ENCODE peak calls at places on chromosomes 12 and 14, in five cellular contexts. D, O, R, U and E are unnamed samples.

GRCh38 chr12:110245278-110245868 is 35.7 kb upstream of the ATP2A2 start:
- DNase-seq in O (peak; percentile 9), U (no peak), D (peak; percentile 52), R (peak; percentile 73), E (no peak)

GRCh38 chr12:116267948-116268347 is 9.5 kb downstream of the MED13L start:
- DNase-seq in U (no peak), O (no peak), R (no peak), D (no peak), E (no peak)

GRCh38 chr12:104494816-104495158 is 38.0 kb downstream of the CHST11 start:
- DNase-seq in O (peak; percentile 61), U (no peak), D (no peak), R (no peak), E (peak; percentile 41)

GRCh38 chr12:119699199-119699765 is 31.3 kb downstream of the PRKAB1 start:
- DNase-seq in R (no peak), O (no peak), D (no peak), U (no peak), E (no peak)

GRCh38 chr14:69657961-69658360 is 46.6 kb downstream of the SUSD6 start:
- DNase-seq in U (peak; percentile 42), D (peak; percentile 65), R (peak; percentile 56), O (no peak), E (peak; percentile 60)

GRCh38 chr12:25992026-25992782 is 33.7 kb downstream of the RASSF8 start:
- DNase-seq in D (peak; percentile 25), U (no peak), O (no peak), R (no peak), E (no peak)

GRCh38 chr12:68242777-68243176 is 10.6 kb downstream of the IL22 start:
- DNase-seq in R (no peak), D (no peak), U (no peak), O (no peak), E (no peak)

GRCh38 chr12:27284751-27285150 is 40.7 kb downstream of the STK38L start:
- DNase-seq in U (peak; percentile 85), R (no peak), D (no peak), O (no peak), E (peak; percentile 85)

GRCh38 chr12:30990316-30990715 is 63.8 kb downstream of the TSPAN11 start:
- DNase-seq in U (no peak), D (no peak), R (no peak), O (no peak), E (no peak)

GRCh38 chr12:119118625-119119024 is 60.1 kb upstream of the HSPB8 start:
- DNase-seq in D (no peak), O (no peak), R (no peak), U (no peak), E (no peak)

GRCh38 chr12:111287125-111287900 is 81.6 kb downstream of the PHETA1 start:
- DNase-seq in U (no peak), R (no peak), O (no peak), D (no peak), E (no peak)

GRCh38 chr12:48003226-48004038 is 844 bp downstream of the COL2A1 start:
- DNase-seq in D (no peak), U (no peak), O (no peak), R (peak; percentile 64), E (peak; percentile 3)

GRCh38 chr12:66931091-66931490 is 252.2 kb upstream of the GRIP1 start:
- DNase-seq in O (no peak), R (no peak), D (no peak), U (no peak), E (no peak)

GRCh38 chr12:52193991-52194390 is 2.2 kb upstream of the KRT80 start:
- DNase-seq in D (peak; percentile 42), O (no peak), U (no peak), R (no peak), E (no peak)

GRCh38 chr12:52907092-52907810 is 2.4 kb upstream of the KRT8 start:
- DNase-seq in D (peak; percentile 96), R (no peak), U (no peak), O (no peak), E (peak; percentile 23)

GRCh38 chr14:45610303-45610702 is 357.3 kb upstream of the MIS18BP1 start:
- DNase-seq in R (peak; percentile 21), U (no peak), D (no peak), O (no peak), E (peak; percentile 26)

GRCh38 chr12:2687058-2687457 is 107.7 kb upstream of the FKBP4 start:
- DNase-seq in R (no peak), O (no peak), U (no peak), D (no peak), E (no peak)

GRCh38 chr12:116540617-116541152 is 18.5 kb upstream of the MAP1LC3B2 start:
- DNase-seq in D (no peak), R (no peak), U (no peak), O (no peak), E (no peak)

GRCh38 chr14:74875941-74876913 is at the start of gene PROX2:
- DNase-seq in R (peak; percentile 29), D (no peak), O (no peak), U (no peak), E (no peak)

GRCh38 chr12:80068173-80068572 is 31.2 kb upstream of the OTOGL start:
- DNase-seq in R (peak; percentile 79), O (no peak), D (no peak), U (no peak), E (no peak)

GRCh38 chr12:42730286-42730685 is 140.7 kb upstream of the PRICKLE1 start:
- DNase-seq in O (no peak), R (no peak), D (no peak), U (peak; percentile 39), E (peak; percentile 67)

GRCh38 chr14:90308561-90308960 is 23.2 kb downstream of the NRDE2 start:
- DNase-seq in D (no peak), U (no peak), R (no peak), O (no peak), E (no peak)

GRCh38 chr12:11769723-11770514 is 120.4 kb downstream of the ETV6 start:
- DNase-seq in D (no peak), O (no peak), U (no peak), R (no peak), E (no peak)

GRCh38 chr12:9346866-9347327 is 138.7 kb upstream of the PZP start:
- DNase-seq in O (no peak), U (no peak), R (no peak), D (no peak), E (no peak)

GRCh38 chr14:59919582-59920377 is at the start of gene LRRC9:
- DNase-seq in U (no peak), O (no peak), R (peak; percentile 97), D (peak; percentile 74), E (peak; percentile 37)

DNA sequence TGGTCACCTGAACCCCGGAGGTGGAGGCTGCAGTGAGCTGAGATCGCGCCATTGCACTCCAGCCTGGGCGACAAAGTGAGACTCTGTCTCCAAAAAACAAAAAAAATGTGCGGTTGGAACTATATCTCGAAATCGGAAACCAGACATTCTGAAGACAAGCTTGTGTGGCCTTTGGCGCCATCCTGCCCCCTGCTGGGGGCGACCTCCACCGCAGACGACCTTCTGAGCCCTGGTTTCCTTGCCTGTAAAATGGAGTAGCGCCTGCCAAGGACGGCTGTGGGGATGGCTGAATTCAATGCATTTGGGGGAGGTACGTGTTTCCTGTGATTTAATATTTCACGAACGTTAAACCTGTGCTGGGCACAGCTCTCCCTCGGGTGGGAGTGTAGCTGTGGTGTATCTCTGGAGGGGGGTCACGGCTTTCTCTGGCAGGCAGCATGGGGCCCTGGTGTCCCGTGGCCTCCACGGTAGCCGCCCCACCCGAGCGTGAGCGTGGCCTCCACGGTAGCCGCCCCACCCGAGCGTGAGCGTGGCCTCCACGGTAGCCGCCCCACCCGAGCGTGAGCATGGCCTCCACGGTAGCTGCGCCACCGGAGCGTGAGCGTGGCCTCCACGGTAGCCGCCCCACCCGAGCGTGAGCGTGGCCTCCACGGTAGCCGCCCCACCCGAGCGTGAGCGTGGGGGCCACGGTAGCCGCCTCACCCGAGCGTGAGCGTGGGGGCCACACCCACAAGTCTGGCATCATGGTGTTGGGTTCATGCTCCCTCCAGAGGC is 55.3 kb downstream of the LRCOL1 start:
- DNase-seq in U (no peak), O (no peak), D (peak; percentile 52), R (peak; percentile 68), E (no peak)
- TF ChIP-seq CTCF in U (peak; percentile 26), O (no peak), D (no peak), R (peak; percentile 63), E (peak; percentile 37)

GRCh38 chr12:6946920-6947374 is 3.1 kb downstream of the C12orf57 start:
- DNase-seq in D (no peak), U (no peak), O (no peak), R (no peak), E (no peak)

GRCh38 chr12:6944381-6945186 is 762 bp downstream of the C12orf57 start:
- DNase-seq in R (peak; percentile 97), D (peak; percentile 95), O (peak; percentile 92), U (peak; percentile 92), E (peak; percentile 90)

GRCh38 chr12:6946033-6946919 is 2.5 kb downstream of the C12orf57 start:
- DNase-seq in U (no peak), D (peak; percentile 99), R (peak; percentile 95), O (peak; percentile 84), E (no peak)

GRCh38 chr12:6943719-6944380 is at the start of the genes C12orf57 and RNU7-1:
- DNase-seq in D (peak; percentile 79), R (peak; percentile 91), U (peak; percentile 89), O (peak; percentile 87), E (peak; percentile 95)

DNA sequence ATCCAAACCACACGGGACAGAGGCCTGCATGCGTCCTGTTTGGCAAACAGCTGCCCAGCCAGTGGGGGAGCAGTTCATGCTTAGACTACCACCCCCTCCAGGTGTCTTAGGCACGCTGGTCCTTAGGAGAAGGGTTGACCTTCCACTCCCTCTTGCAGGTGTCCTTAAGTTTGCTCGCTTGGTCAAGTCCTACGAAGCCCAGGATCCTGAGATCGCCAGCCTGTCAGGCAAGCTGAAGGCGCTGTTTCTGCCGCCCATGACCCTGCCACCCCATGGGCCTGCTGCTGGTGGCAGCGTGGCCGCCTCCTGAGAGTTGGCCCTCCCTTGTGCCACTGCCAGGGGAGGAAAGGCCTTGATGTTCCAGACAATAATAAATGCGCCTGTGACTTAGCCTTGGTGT is 1.8 kb downstream of the C12orf57 start:
- DNase-seq in O (peak; percentile 57), R (no peak), D (no peak), U (no peak), E (no peak)
- H3K4me3 ChIP-seq in O (peak overlapping the region; percentile 90), R (peak overlapping the region; percentile 70), D (no peak overlapping the region), U (no peak overlapping the region), E (no peak overlapping the region)

DNA sequence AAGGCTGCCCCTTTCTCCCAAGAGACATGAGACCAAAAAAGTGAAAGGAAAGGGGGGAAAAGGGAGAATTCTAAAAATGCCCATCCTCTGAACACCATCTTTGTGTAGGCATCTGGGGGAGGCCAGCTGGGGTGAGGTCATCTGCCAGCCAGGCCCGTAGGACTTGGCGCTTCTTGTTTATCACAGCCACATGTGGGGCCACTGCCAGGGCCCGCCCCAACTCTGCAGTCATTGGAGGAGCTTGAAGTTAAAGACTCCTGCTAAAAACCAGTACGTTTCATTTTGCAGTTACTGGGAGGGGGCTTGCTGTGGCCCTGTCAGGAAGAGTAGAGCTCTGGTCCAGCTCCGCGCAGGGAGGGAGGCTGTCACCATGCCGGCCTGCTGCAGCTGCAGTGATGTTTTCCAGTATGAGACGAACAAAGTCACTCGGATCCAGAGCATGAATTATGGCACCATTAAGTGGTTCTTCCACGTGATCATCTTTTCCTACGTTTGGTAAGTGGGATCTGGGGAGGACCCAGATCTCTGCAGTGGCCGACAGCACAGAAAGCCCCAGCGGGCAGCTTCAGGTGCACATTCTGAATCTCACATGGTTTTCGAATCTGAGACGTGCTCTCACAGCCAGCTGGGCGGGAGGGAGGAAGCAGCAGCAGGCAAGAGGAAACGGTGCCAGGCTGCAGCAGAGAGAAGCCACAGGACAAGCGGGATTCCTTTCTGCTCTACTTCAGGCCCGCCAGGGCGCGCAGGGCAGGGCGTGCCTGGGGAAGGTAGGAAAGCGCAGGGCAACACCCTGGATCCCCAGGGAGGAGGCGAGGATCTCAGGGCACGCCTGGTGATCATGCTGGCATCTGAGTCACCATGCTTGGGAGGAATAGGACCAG is at the start of gene P2RX7:
- DNase-seq in R (peak; percentile 79), U (peak; percentile 52), O (peak; percentile 74), D (peak; percentile 87), E (peak; percentile 35)
- TF ChIP-seq CTCF in R (no peak), U (no peak), O (no peak), D (no peak), E (no peak)

GRCh38 chr12:20370841-20371240 is 2.5 kb downstream of the PDE3A start:
- DNase-seq in O (no peak), D (no peak), U (no peak), R (no peak), E (no peak)
- H3K4me3 ChIP-seq in O (no peak overlapping the region), D (no peak overlapping the region), U (no peak overlapping the region), R (peak overlapping the region; percentile 82), E (peak overlapping the region; percentile 77)